ENCODE peak calls at places on chromosome 22, in five cellular contexts. I is GM12865, X is sigmoid colon, M is EH, F is T-helper 2 cell. E is an unnamed sample.
A peak's percentile ranks its signal among the peaks of the same experiment; 100 is the strongest.

GRCh38 chr22:46150615-46151423 is 493 bp downstream of the PPARA start:
- DNase-seq in I (peak; percentile 73), X (peak; percentile 76), M (peak; percentile 27), F (peak; percentile 38), E (peak; percentile 90)

GRCh38 chr22:44667829-44668189 is 34.2 kb upstream of the PRR5 start:
- DNase-seq in I (no peak), X (peak; percentile 58), M (peak; percentile 27), F (peak; percentile 29), E (no peak)

GRCh38 chr22:23178512-23179254 is 1.6 kb upstream of the BCR start:
- DNase-seq in I (peak; percentile 66), X (peak; percentile 83), M (peak; percentile 63), F (peak; percentile 38), E (peak; percentile 91)

GRCh38 chr22:21920341-21921183 is 32.1 kb downstream of the PPM1F start:
- DNase-seq in I (no peak), X (no peak), M (no peak), F (no peak), E (no peak)

GRCh38 chr22:49460662-49461371 is 366.9 kb downstream of the BRD1 start:
- DNase-seq in I (no peak), X (no peak), M (no peak), F (no peak), E (no peak)

GRCh38 chr22:48782817-48783511 is 1044.7 kb downstream of the BRD1 start:
- DNase-seq in I (no peak), X (peak; percentile 45), M (no peak), F (no peak), E (no peak)

GRCh38 chr22:37229012-37229804 is 14.9 kb downstream of the RAC2 start:
- DNase-seq in I (peak; percentile 55), X (no peak), M (peak; percentile 89), F (no peak), E (peak; percentile 87)

GRCh38 chr22:19879996-19880785 is 25.5 kb upstream of the GNB1L start:
- DNase-seq in I (no peak), X (peak; percentile 56), M (no peak), F (no peak), E (peak; percentile 66)

GRCh38 chr22:20235453-20235991 is 32.6 kb downstream of the RTN4R start:
- DNase-seq in I (no peak), X (no peak), M (no peak), F (no peak), E (no peak)

GRCh38 chr22:39013923-39014722 is at the start of gene APOBEC3C:
- DNase-seq in I (peak; percentile 95), X (peak; percentile 94), M (peak; percentile 96), F (peak; percentile 63), E (peak; percentile 91)

GRCh38 chr22:26679003-26679629 is 21.7 kb downstream of the MIAT start:
- DNase-seq in I (peak; percentile 87), X (peak; percentile 81), M (peak; percentile 83), F (peak; percentile 66), E (peak; percentile 87)

GRCh38 chr22:48741540-48741939 is 1086.1 kb downstream of the BRD1 start:
- DNase-seq in I (no peak), X (no peak), M (no peak), F (no peak), E (peak; percentile 23)

GRCh38 chr22:41387341-41387740 is 5.6 kb downstream of the TEF start:
- DNase-seq in I (no peak), X (no peak), M (no peak), F (no peak), E (no peak)

GRCh38 chr22:16932577-16932976 is 75.4 kb downstream of the GAB4 start:
- DNase-seq in I (no peak), X (no peak), M (peak; percentile 0), F (no peak), E (no peak)

GRCh38 chr22:40416267-40416570 is 45.8 kb downstream of the SGSM3 start:
- DNase-seq in I (no peak), X (no peak), M (no peak), F (no peak), E (peak; percentile 75)

GRCh38 chr22:23094260-23094659 is 23.9 kb downstream of the GNAZ start:
- DNase-seq in I (no peak), X (no peak), M (no peak), F (no peak), E (no peak)

GRCh38 chr22:48807155-48807554 is 1020.5 kb downstream of the BRD1 start:
- DNase-seq in I (no peak), X (no peak), M (no peak), F (no peak), E (peak; percentile 71)

GRCh38 chr22:24424901-24425775 is 2.3 kb upstream of the ADORA2A start:
- DNase-seq in I (no peak), X (no peak), M (no peak), F (no peak), E (no peak)

GRCh38 chr22:19175026-19175601 is 3.4 kb downstream of the SLC25A1 start:
- DNase-seq in I (no peak), X (no peak), M (no peak), F (no peak), E (no peak)

GRCh38 chr22:37201066-37201820 is 11.0 kb downstream of the SSTR3 start:
- DNase-seq in I (no peak), X (peak; percentile 48), M (no peak), F (no peak), E (peak; percentile 54)

GRCh38 chr22:17943533-17944204 is 80.7 kb downstream of the MICAL3 start:
- DNase-seq in I (no peak), X (no peak), M (no peak), F (no peak), E (no peak)

GRCh38 chr22:32158712-32159533 is at the start of gene C22orf42:
- DNase-seq in I (no peak), X (no peak), M (no peak), F (no peak), E (no peak)

GRCh38 chr22:28921585-28921879 is 38.2 kb downstream of the ZNRF3 start:
- DNase-seq in I (no peak), X (no peak), M (no peak), F (no peak), E (no peak)

GRCh38 chr22:22798232-22798616 is 89.4 kb upstream of the IGLL5 start:
- DNase-seq in I (no peak), X (no peak), M (no peak), F (no peak), E (no peak)

GRCh38 chr22:28800308-28801041 is at the start of gene XBP1:
- DNase-seq in I (peak; percentile 97), X (peak; percentile 97), M (peak; percentile 94), F (peak; percentile 87), E (peak; percentile 96)

GRCh38 chr22:49077586-49077985 is 750.1 kb downstream of the BRD1 start:
- DNase-seq in I (no peak), X (peak; percentile 48), M (no peak), F (no peak), E (no peak)

GRCh38 chr22:47571616-47572015 is 809.2 kb downstream of the TBC1D22A start:
- DNase-seq in I (no peak), X (no peak), M (no peak), F (no peak), E (no peak)

GRCh38 chr22:36162127-36163034 is 1.8 kb upstream of the APOL3 start:
- DNase-seq in I (peak; percentile 76), X (no peak), M (no peak), F (no peak), E (no peak)

GRCh38 chr22:31206896-31207687 is 5.0 kb upstream of the LIMK2 start:
- DNase-seq in I (no peak), X (no peak), M (no peak), F (no peak), E (no peak)

GRCh38 chr22:39959640-39960447 is at the start of gene TMA7B:
- DNase-seq in I (no peak), X (no peak), M (peak; percentile 77), F (no peak), E (peak; percentile 80)

GRCh38 chr22:45740236-45740635 is 68.6 kb downstream of the ATXN10 start:
- DNase-seq in I (no peak), X (no peak), M (peak; percentile 28), F (no peak), E (no peak)

GRCh38 chr22:38315801-38316339 is 1.4 kb downstream of the CSNK1E start:
- DNase-seq in I (no peak), X (no peak), M (no peak), F (no peak), E (peak; percentile 73)

E was measured in spleen.